ENCODE peak calls at places on chromosomes 13 and 19, in ten cellular contexts. One of them, this sample, is unnamed.

GRCh38 chr13:40994581-40995230 is 24.4 kb downstream of the ELF1 start:
- DNase-seq in activated T-cell treated with anti-CD3 and anti-CD28 coated beads, Interleukin-2, amount 50 U/mL, for 72 hours: no peak
- DNase-seq in heart left ventricle: no peak
- DNase-seq in ovary: no peak
- DNase-seq in NCI-H345: no peak
- DNase-seq in Right ventricle myocardium superior: no peak
- DNase-seq in KBM-7: no peak
- DNase-seq in EL: no peak
- DNase-seq in IMR-90: no peak
- DNase-seq in choroid plexus epithelial cell: no peak
- DNase-seq in this sample: no peak

GRCh38 chr19:39329948-39330347 is 5.9 kb downstream of the GMFG start:
- DNase-seq in activated T-cell treated with anti-CD3 and anti-CD28 coated beads, Interleukin-2, amount 50 U/mL, for 72 hours: no peak
- DNase-seq in heart left ventricle: no peak
- DNase-seq in ovary: no peak
- DNase-seq in NCI-H345: no peak
- DNase-seq in Right ventricle myocardium superior: no peak
- DNase-seq in KBM-7: no peak
- DNase-seq in EL: no peak
- DNase-seq in IMR-90: no peak
- DNase-seq in choroid plexus epithelial cell: no peak
- DNase-seq in this sample: no peak

GRCh38 chr19:41795031-41795461 is 1.3 kb upstream of the CEACAM3 start:
- DNase-seq in activated T-cell treated with anti-CD3 and anti-CD28 coated beads, Interleukin-2, amount 50 U/mL, for 72 hours: peak
- DNase-seq in heart left ventricle: no peak
- DNase-seq in ovary: no peak
- DNase-seq in NCI-H345: peak
- DNase-seq in Right ventricle myocardium superior: no peak
- DNase-seq in KBM-7: peak
- DNase-seq in EL: peak
- DNase-seq in IMR-90: peak
- DNase-seq in choroid plexus epithelial cell: peak
- DNase-seq in this sample: no peak

GRCh38 chr19:49359851-49360845 is 2.1 kb downstream of the TEAD2 start:
- DNase-seq in activated T-cell treated with anti-CD3 and anti-CD28 coated beads, Interleukin-2, amount 50 U/mL, for 72 hours: no peak
- DNase-seq in heart left ventricle: no peak
- DNase-seq in ovary: no peak
- DNase-seq in NCI-H345: no peak
- DNase-seq in Right ventricle myocardium superior: no peak
- DNase-seq in KBM-7: no peak
- DNase-seq in EL: no peak
- DNase-seq in IMR-90: no peak
- DNase-seq in choroid plexus epithelial cell: no peak
- DNase-seq in this sample: no peak

GRCh38 chr19:44615529-44616247 is 2.3 kb downstream of the IGSF23 start:
- DNase-seq in activated T-cell treated with anti-CD3 and anti-CD28 coated beads, Interleukin-2, amount 50 U/mL, for 72 hours: no peak
- DNase-seq in heart left ventricle: no peak
- DNase-seq in ovary: no peak
- DNase-seq in NCI-H345: no peak
- DNase-seq in Right ventricle myocardium superior: no peak
- DNase-seq in KBM-7: peak
- DNase-seq in EL: no peak
- DNase-seq in IMR-90: no peak
- DNase-seq in choroid plexus epithelial cell: no peak
- DNase-seq in this sample: no peak

GRCh38 chr19:46571495-46571894 is 29.6 kb upstream of the CALM3 start:
- DNase-seq in activated T-cell treated with anti-CD3 and anti-CD28 coated beads, Interleukin-2, amount 50 U/mL, for 72 hours: no peak
- DNase-seq in heart left ventricle: no peak
- DNase-seq in ovary: no peak
- DNase-seq in NCI-H345: no peak
- DNase-seq in Right ventricle myocardium superior: no peak
- DNase-seq in KBM-7: peak
- DNase-seq in EL: no peak
- DNase-seq in IMR-90: no peak
- DNase-seq in choroid plexus epithelial cell: peak
- DNase-seq in this sample: no peak

GRCh38 chr13:26949701-26950345 is 189.2 kb upstream of the GPR12 start:
- DNase-seq in activated T-cell treated with anti-CD3 and anti-CD28 coated beads, Interleukin-2, amount 50 U/mL, for 72 hours: no peak
- DNase-seq in heart left ventricle: no peak
- DNase-seq in ovary: no peak
- DNase-seq in NCI-H345: no peak
- DNase-seq in Right ventricle myocardium superior: no peak
- DNase-seq in KBM-7: no peak
- DNase-seq in EL: no peak
- DNase-seq in IMR-90: no peak
- DNase-seq in choroid plexus epithelial cell: no peak
- DNase-seq in this sample: no peak

GRCh38 chr13:110433014-110433413 is 125.9 kb downstream of the COL4A2 start:
- DNase-seq in activated T-cell treated with anti-CD3 and anti-CD28 coated beads, Interleukin-2, amount 50 U/mL, for 72 hours: no peak
- DNase-seq in heart left ventricle: peak
- DNase-seq in ovary: no peak
- DNase-seq in NCI-H345: no peak
- DNase-seq in Right ventricle myocardium superior: peak
- DNase-seq in KBM-7: no peak
- DNase-seq in EL: no peak
- DNase-seq in IMR-90: no peak
- DNase-seq in choroid plexus epithelial cell: peak
- DNase-seq in this sample: no peak

GRCh38 chr13:101751488-101751887 is 299.0 kb downstream of the ITGBL1 start:
- DNase-seq in activated T-cell treated with anti-CD3 and anti-CD28 coated beads, Interleukin-2, amount 50 U/mL, for 72 hours: no peak
- DNase-seq in heart left ventricle: no peak
- DNase-seq in ovary: no peak
- DNase-seq in NCI-H345: peak
- DNase-seq in Right ventricle myocardium superior: no peak
- DNase-seq in KBM-7: no peak
- DNase-seq in EL: peak
- DNase-seq in IMR-90: peak
- DNase-seq in choroid plexus epithelial cell: peak
- DNase-seq in this sample: no peak

GRCh38 chr13:75312884-75313520 is 169.0 kb downstream of the TBC1D4 start:
- DNase-seq in activated T-cell treated with anti-CD3 and anti-CD28 coated beads, Interleukin-2, amount 50 U/mL, for 72 hours: peak
- DNase-seq in heart left ventricle: no peak
- DNase-seq in ovary: no peak
- DNase-seq in NCI-H345: no peak
- DNase-seq in Right ventricle myocardium superior: no peak
- DNase-seq in KBM-7: no peak
- DNase-seq in EL: no peak
- DNase-seq in IMR-90: no peak
- DNase-seq in choroid plexus epithelial cell: no peak
- DNase-seq in this sample: no peak

GRCh38 chr13:60227168-60227567 is 63.4 kb upstream of the DIAPH3 start:
- DNase-seq in activated T-cell treated with anti-CD3 and anti-CD28 coated beads, Interleukin-2, amount 50 U/mL, for 72 hours: no peak
- DNase-seq in heart left ventricle: no peak
- DNase-seq in ovary: no peak
- DNase-seq in NCI-H345: no peak
- DNase-seq in Right ventricle myocardium superior: no peak
- DNase-seq in KBM-7: no peak
- DNase-seq in EL: no peak
- DNase-seq in IMR-90: no peak
- DNase-seq in choroid plexus epithelial cell: no peak
- DNase-seq in this sample: no peak

GRCh38 chr13:27037571-27037970 is 134.0 kb downstream of the USP12 start:
- DNase-seq in activated T-cell treated with anti-CD3 and anti-CD28 coated beads, Interleukin-2, amount 50 U/mL, for 72 hours: no peak
- DNase-seq in heart left ventricle: no peak
- DNase-seq in ovary: no peak
- DNase-seq in NCI-H345: no peak
- DNase-seq in Right ventricle myocardium superior: no peak
- DNase-seq in KBM-7: no peak
- DNase-seq in EL: no peak
- DNase-seq in IMR-90: no peak
- DNase-seq in choroid plexus epithelial cell: no peak
- DNase-seq in this sample: no peak

GRCh38 chr13:112648101-112648500 is 41.7 kb upstream of the ATP11A start:
- DNase-seq in activated T-cell treated with anti-CD3 and anti-CD28 coated beads, Interleukin-2, amount 50 U/mL, for 72 hours: no peak
- DNase-seq in heart left ventricle: no peak
- DNase-seq in ovary: no peak
- DNase-seq in NCI-H345: no peak
- DNase-seq in Right ventricle myocardium superior: no peak
- DNase-seq in KBM-7: no peak
- DNase-seq in EL: no peak
- DNase-seq in IMR-90: no peak
- DNase-seq in choroid plexus epithelial cell: no peak
- DNase-seq in this sample: peak

GRCh38 chr13:43473437-43473836 is 313.3 kb downstream of the ENOX1 start:
- DNase-seq in activated T-cell treated with anti-CD3 and anti-CD28 coated beads, Interleukin-2, amount 50 U/mL, for 72 hours: no peak
- DNase-seq in heart left ventricle: peak
- DNase-seq in ovary: no peak
- DNase-seq in NCI-H345: peak
- DNase-seq in Right ventricle myocardium superior: no peak
- DNase-seq in KBM-7: no peak
- DNase-seq in EL: no peak
- DNase-seq in IMR-90: no peak
- DNase-seq in choroid plexus epithelial cell: no peak
- DNase-seq in this sample: no peak

GRCh38 chr19:57978586-57979289 is 4.4 kb upstream of the C19orf18 start:
- DNase-seq in activated T-cell treated with anti-CD3 and anti-CD28 coated beads, Interleukin-2, amount 50 U/mL, for 72 hours: no peak
- DNase-seq in heart left ventricle: no peak
- DNase-seq in ovary: no peak
- DNase-seq in NCI-H345: no peak
- DNase-seq in Right ventricle myocardium superior: no peak
- DNase-seq in KBM-7: peak
- DNase-seq in EL: no peak
- DNase-seq in IMR-90: no peak
- DNase-seq in choroid plexus epithelial cell: peak
- DNase-seq in this sample: no peak

GRCh38 chr19:38793186-38793585 is 4.2 kb downstream of the LGALS7B start:
- DNase-seq in activated T-cell treated with anti-CD3 and anti-CD28 coated beads, Interleukin-2, amount 50 U/mL, for 72 hours: no peak
- DNase-seq in heart left ventricle: no peak
- DNase-seq in ovary: no peak
- DNase-seq in NCI-H345: peak
- DNase-seq in Right ventricle myocardium superior: no peak
- DNase-seq in KBM-7: no peak
- DNase-seq in EL: peak
- DNase-seq in IMR-90: peak
- DNase-seq in choroid plexus epithelial cell: peak
- DNase-seq in this sample: no peak

GRCh38 chr19:2081873-2082810 is 14.0 kb downstream of the MOB3A start:
- DNase-seq in activated T-cell treated with anti-CD3 and anti-CD28 coated beads, Interleukin-2, amount 50 U/mL, for 72 hours: peak
- DNase-seq in heart left ventricle: no peak
- DNase-seq in ovary: no peak
- DNase-seq in NCI-H345: no peak
- DNase-seq in Right ventricle myocardium superior: no peak
- DNase-seq in KBM-7: no peak
- DNase-seq in EL: no peak
- DNase-seq in IMR-90: no peak
- DNase-seq in choroid plexus epithelial cell: no peak
- DNase-seq in this sample: no peak

This sample was measured in cardiac septum.